ENCODE peak calls at places on chromosomes 2 and 18, in ten cellular contexts. Y, Q, K, T, L, I, A, E, O and J are unnamed samples. For H3K4me1, the result is how much of the 10 kb centered on the place peaks cover.

GRCh38 chr2:42342061-42342794 is 18.8 kb downstream of the COX7A2L start:
- DNase-seq in A (peak), E (peak), T (peak), O (peak), I (peak), K (no peak), L (no peak), Y (peak), Q (no peak), J (no peak)

GRCh38 chr2:70707706-70708105 is 60.3 kb downstream of the ADD2 start:
- DNase-seq in I (no peak), Q (no peak), L (no peak), A (no peak), Y (no peak), T (no peak), O (no peak), E (no peak), K (no peak), J (no peak)

GRCh38 chr2:217838409-217838831 is 164.4 kb downstream of the TNS1 start:
- DNase-seq in T (no peak), K (no peak), Q (no peak), I (no peak), Y (no peak), L (no peak), A (no peak), O (no peak), E (no peak), J (no peak)

GRCh38 chr18:25340762-25341161 is 11.2 kb downstream of the ZNF521 start:
- DNase-seq in O (no peak), E (no peak), Y (no peak), K (no peak), T (no peak), L (no peak), I (no peak), Q (no peak), A (no peak), J (no peak)

GRCh38 chr2:98444436-98445166 is at the start of gene INPP4A:
- DNase-seq in Q (peak), O (peak), K (peak), A (no peak), E (peak), T (peak), I (peak), Y (peak), L (no peak), J (peak)

GRCh38 chr2:166831930-166832329 is 56.4 kb upstream of the XIRP2 start:
- DNase-seq in Q (no peak), E (no peak), O (no peak), T (no peak), K (no peak), I (no peak), A (no peak), L (no peak), Y (peak), J (no peak)

GRCh38 chr18:59546164-59546563 is 151.1 kb downstream of the CCBE1 start:
- DNase-seq in A (no peak), L (no peak), I (no peak), O (peak), Q (peak), T (no peak), K (no peak), Y (peak), E (no peak), J (no peak)

GRCh38 chr18:3819933-3820332 is 370.0 kb downstream of the TGIF1 start:
- DNase-seq in A (no peak), K (no peak), Y (no peak), Q (no peak), O (no peak), L (no peak), I (no peak), E (no peak), T (no peak), J (no peak)

GRCh38 chr18:40072761-40073160 is 1882.3 kb upstream of the PIK3C3 start:
- DNase-seq in I (no peak), L (no peak), K (no peak), Y (no peak), O (no peak), Q (no peak), A (no peak), T (no peak), E (no peak), J (no peak)

GRCh38 chr2:190791983-190792575 is 88.5 kb upstream of the GLS start:
- DNase-seq in L (no peak), O (peak), Y (no peak), E (no peak), Q (no peak), I (no peak), K (no peak), A (no peak), T (no peak), J (no peak)

GRCh38 chr2:24076849-24077534 is 866 bp upstream of the SF3B6 start:
- DNase-seq in A (no peak), K (no peak), T (no peak), Y (peak), O (peak), L (no peak), E (peak), I (peak), Q (no peak), J (peak)

GRCh38 chr2:71811157-71811556 is 336.5 kb downstream of the CYP26B1 start:
- DNase-seq in T (no peak), Y (no peak), E (no peak), O (no peak), A (no peak), K (no peak), I (no peak), Q (no peak), L (no peak), J (no peak)

GRCh38 chr2:12107849-12108420 is 361.5 kb downstream of the LPIN1 start:
- DNase-seq in Y (peak), Q (no peak), A (no peak), L (no peak), O (peak), T (peak), E (no peak), I (no peak), K (no peak), J (no peak)

GRCh38 chr18:48319796-48320638 is 89.2 kb downstream of the ZBTB7C start:
- DNase-seq in L (no peak), E (no peak), O (peak), Y (peak), I (no peak), Q (no peak), T (no peak), K (no peak), A (no peak), J (no peak)

GRCh38 chr2:136383161-136383560 is 265.2 kb upstream of the CXCR4 start:
- DNase-seq in A (no peak), I (no peak), L (no peak), Y (no peak), K (no peak), Q (no peak), O (no peak), E (no peak), T (no peak), J (no peak)

GRCh38 chr2:138633049-138633448 is 131.5 kb downstream of the SPOPL start:
- DNase-seq in L (no peak), E (no peak), Y (no peak), I (no peak), K (no peak), T (no peak), O (no peak), Q (no peak), A (no peak), J (no peak)

GRCh38 chr2:227163445-227163997 is 484 bp downstream of the COL4A4 start:
- DNase-seq in O (peak), Q (no peak), E (no peak), Y (no peak), K (peak), A (no peak), L (no peak), I (no peak), T (peak), J (peak)

GRCh38 chr2:14632133-14632936 is at the start of gene LRATD1:
- DNase-seq in I (peak), O (peak), E (peak), L (no peak), T (peak), Y (peak), A (peak), Q (peak), K (peak), J (peak)

GRCh38 chr2:2272841-2273240 is 58.2 kb downstream of the MYT1L start:
- DNase-seq in E (no peak), Y (no peak), Q (no peak), A (no peak), L (no peak), I (no peak), T (no peak), O (no peak), K (no peak), J (no peak)

GRCh38 chr18:27715751-27716150 is 461.2 kb downstream of the CDH2 start:
- DNase-seq in L (no peak), Y (no peak), I (no peak), T (no peak), Q (no peak), O (peak), K (no peak), E (no peak), A (no peak), J (no peak)

GRCh38 chr2:38434595-38434994 is 57.5 kb upstream of the ATL2 start:
- DNase-seq in L (no peak), O (no peak), A (no peak), E (no peak), K (no peak), Y (no peak), T (no peak), I (no peak), Q (no peak), J (no peak)

GRCh38 chr2:85133751-85134254 is 611 bp downstream of the TCF7L1 start:
- DNase-seq in I (peak), A (no peak), Q (no peak), K (peak), T (peak), O (peak), L (no peak), E (peak), Y (peak), J (peak)

GRCh38 chr2:55357907-55358306 is 61.7 kb downstream of the CCDC88A start:
- DNase-seq in O (no peak), T (no peak), E (no peak), Y (peak), I (no peak), Q (no peak), L (no peak), A (no peak), K (no peak), J (no peak)

GRCh38 chr18:38526922-38527321 is 961.3 kb upstream of the CELF4 start:
- DNase-seq in A (no peak), O (no peak), L (no peak), Y (no peak), I (no peak), E (no peak), Q (no peak), K (no peak), T (no peak), J (no peak)

GRCh38 chr18:22667158-22667557 is 249.4 kb upstream of the CTAGE1 start:
- DNase-seq in O (no peak), E (no peak), T (no peak), I (no peak), K (no peak), Y (no peak), A (no peak), Q (peak), L (no peak), J (no peak)

GRCh38 chr2:5946210-5947118 is 254.3 kb downstream of the SOX11 start:
- DNase-seq in L (no peak), K (no peak), E (no peak), A (no peak), I (no peak), Y (no peak), O (no peak), Q (no peak), T (no peak), J (no peak)

GRCh38 chr2:96771792-96772618 is 11.3 kb downstream of the CNNM4 start:
- DNase-seq in A (no peak), T (peak), E (no peak), L (no peak), I (no peak), Q (no peak), K (no peak), O (no peak), Y (no peak), J (peak)

GRCh38 chr2:158936978-158937377 is 31.5 kb upstream of the TANC1 start:
- DNase-seq in L (no peak), K (no peak), I (peak), A (no peak), Q (no peak), O (peak), Y (peak), E (no peak), T (no peak), J (no peak)

GRCh38 chr2:119864318-119864717 is 104.6 kb downstream of the PTPN4 start:
- DNase-seq in E (no peak), I (no peak), Q (no peak), K (no peak), T (no peak), A (no peak), O (no peak), L (no peak), Y (peak), J (no peak)

GRCh38 chr2:632471-632870 is 44.7 kb downstream of the TMEM18 start:
- DNase-seq in T (no peak), Q (no peak), I (no peak), L (no peak), Y (no peak), K (no peak), O (no peak), A (no peak), E (no peak), J (no peak)

GRCh38 chr2:119808516-119809147 is 48.9 kb downstream of the PTPN4 start:
- DNase-seq in T (no peak), A (no peak), K (no peak), I (no peak), E (no peak), Y (peak), Q (no peak), O (peak), L (no peak), J (no peak)

GRCh38 chr2:71530246-71530986 is 77.1 kb downstream of the DYSF start:
- DNase-seq in T (peak), I (no peak), K (peak), A (peak), Q (peak), L (no peak), O (peak), E (peak), Y (peak), J (no peak)

GRCh38 chr18:13611616-13612110 is 114.7 kb downstream of the FAM210A start:
- DNase-seq in L (no peak), Y (peak), Q (no peak), K (no peak), A (no peak), O (peak), I (peak), T (peak), E (no peak), J (no peak)

GRCh38 chr18:58674863-58675472 is 3.7 kb downstream of the MALT1 start:
- DNase-seq in Q (no peak), Y (peak), E (no peak), A (no peak), T (no peak), K (no peak), O (peak), L (no peak), I (no peak), J (no peak)

GRCh38 chr18:74378179-74378682 is 62.6 kb downstream of the C18orf63 start:
- DNase-seq in Y (no peak), L (no peak), A (no peak), T (no peak), E (peak), K (no peak), I (no peak), Q (no peak), O (peak), J (no peak)

GRCh38 chr2:191114403-191114886 is 36.3 kb downstream of the STAT4 start:
- DNase-seq in I (no peak), Y (no peak), T (no peak), Q (no peak), E (no peak), O (peak), L (no peak), A (no peak), K (no peak), J (no peak)

GRCh38 chr2:221458588-221458987 is 113.5 kb downstream of the EPHA4 start:
- DNase-seq in A (no peak), T (no peak), I (no peak), O (no peak), K (no peak), L (no peak), E (no peak), Y (no peak), Q (no peak), J (no peak)

GRCh38 chr2:97658691-97659157 is 5.1 kb downstream of the ACTR1B start:
- DNase-seq in O (no peak), A (no peak), Y (no peak), T (no peak), K (no peak), L (no peak), I (no peak), Q (no peak), E (no peak), J (no peak)

GRCh38 chr18:48547456-48548403 is 8.9 kb downstream of the CTIF start:
- DNase-seq in A (no peak), Q (peak), Y (peak), E (peak), O (peak), L (no peak), T (no peak), I (peak), K (no peak), J (no peak)

GRCh38 chr18:55224086-55224625 is 264.9 kb upstream of the CCDC68 start:
- DNase-seq in O (no peak), Q (no peak), T (no peak), E (no peak), L (no peak), Y (peak), I (no peak), K (no peak), A (no peak), J (no peak)

GRCh38 chr18:55229682-55230081 is 270.4 kb upstream of the CCDC68 start:
- DNase-seq in O (no peak), K (no peak), I (no peak), T (no peak), L (no peak), Q (no peak), Y (no peak), A (no peak), E (no peak), J (no peak)

GRCh38 chr18:55228191-55228590 is 268.9 kb upstream of the CCDC68 start:
- DNase-seq in O (no peak), A (no peak), E (no peak), I (no peak), Y (peak), K (no peak), L (no peak), Q (no peak), T (no peak), J (no peak)

GRCh38 chr18:55232506-55232905 is 273.2 kb upstream of the CCDC68 start:
- DNase-seq in I (no peak), O (no peak), Y (no peak), A (no peak), T (no peak), K (no peak), Q (no peak), E (no peak), L (no peak), J (no peak)

GRCh38 chr18:55228707-55229106 is 269.4 kb upstream of the CCDC68 start:
- DNase-seq in I (no peak), Q (no peak), A (no peak), O (no peak), L (no peak), T (no peak), Y (no peak), E (no peak), K (no peak), J (no peak)
- TF ChIP-seq CTCF in I (no peak), Q (no peak), A (no peak), O (no peak), L (no peak), T (no peak), Y (no peak), E (no peak), K (no peak), J (no peak)

DNA sequence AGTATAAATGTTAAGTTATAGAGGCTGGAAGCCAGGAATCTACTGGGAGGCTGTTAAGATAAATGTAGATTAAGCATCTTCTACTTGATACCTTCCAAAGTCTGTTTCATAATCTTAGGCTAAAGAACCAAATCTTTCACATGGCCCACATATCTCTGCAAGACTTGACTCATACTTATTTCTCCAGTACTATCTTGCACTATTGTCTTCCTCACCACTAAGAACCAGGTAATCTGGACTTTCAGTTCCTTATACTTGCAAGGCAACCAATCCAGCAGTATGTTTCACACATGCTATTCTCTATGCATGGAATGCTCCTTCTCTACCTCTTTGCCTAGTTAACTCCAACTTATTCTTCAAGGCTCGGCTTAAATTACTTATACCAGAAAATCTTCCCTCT is 62.2 kb downstream of the RBMS1 start:
- DNase-seq in T (no peak), I (no peak), E (no peak), Y (no peak), A (no peak), K (no peak), O (no peak), Q (no peak), L (no peak), J (no peak)
- H3K4me1 ChIP-seq in T (under half), I (under half), E (under half), Y (under half), A (under half), K (under half), O (under half), Q (under half), L (under half), J (under half)

GRCh38 chr18:9455718-9456511 is 19.4 kb upstream of the RALBP1 start:
- DNase-seq in L (no peak), E (no peak), A (no peak), K (no peak), I (no peak), Y (no peak), O (no peak), T (no peak), Q (no peak), J (no peak)
- TF ChIP-seq CTCF in L (no peak), E (no peak), A (no peak), K (no peak), I (no peak), Y (no peak), O (no peak), T (no peak), Q (no peak), J (no peak)

DNA sequence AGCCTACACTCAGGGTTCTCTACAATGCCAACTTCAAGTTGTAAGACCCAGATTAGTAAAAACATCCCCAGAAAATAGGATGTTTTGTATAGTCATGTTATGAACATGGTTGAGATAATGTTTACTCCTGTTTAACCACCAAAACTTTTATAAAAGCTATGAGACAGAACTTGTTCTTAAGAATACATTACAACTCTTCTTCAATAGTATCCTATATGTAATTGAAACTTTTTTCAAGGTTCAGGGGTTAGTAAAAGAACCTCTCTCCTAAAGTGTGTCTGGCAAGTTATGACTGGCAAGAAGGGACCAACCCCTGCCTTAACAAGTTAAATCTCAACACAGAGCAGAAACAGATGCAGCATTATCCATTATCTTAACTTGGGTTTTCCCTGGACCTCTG is 118.8 kb upstream of the STK17B start:
- DNase-seq in A (no peak), Y (no peak), L (no peak), E (no peak), K (no peak), Q (no peak), T (no peak), I (no peak), O (no peak), J (no peak)
- H3K4me1 ChIP-seq in A (under half), Y (under half), L (under half), E (under half), K (under half), Q (under half), T (under half), I (under half), O (under half), J (under half)